ENCODE peak calls at places on chromosome 19, in nine cellular contexts. L, U, F, T, Y, P, Q, H and S are unnamed samples.

GRCh38 chr19:55070755-55071502 is 4.7 kb upstream of the EPS8L1 start:
- DNase-seq in L (peak; percentile 51), U (no peak), T (no peak), Y (no peak), F (peak; percentile 85), P (no peak), Q (no peak), H (no peak), S (no peak)

GRCh38 chr19:35350591-35350990 is 2.9 kb downstream of the FFAR1 start:
- DNase-seq in Y (no peak), P (no peak), F (no peak), L (peak; percentile 34), Q (no peak), U (no peak), T (no peak), H (no peak), S (no peak)

GRCh38 chr19:28746486-28746885 is 466.5 kb downstream of the UQCRFS1 start:
- DNase-seq in T (no peak), U (no peak), F (no peak), Q (no peak), H (no peak), P (no peak), Y (no peak), L (no peak), S (no peak)

GRCh38 chr19:4391701-4392543 is 8.4 kb downstream of the SH3GL1 start:
- DNase-seq in L (peak; percentile 44), H (no peak), P (no peak), T (peak; percentile 100), Q (no peak), Y (no peak), U (no peak), F (peak; percentile 35), S (no peak)

GRCh38 chr19:4375164-4375619 is 25.2 kb downstream of the SH3GL1 start:
- DNase-seq in P (no peak), Y (no peak), U (no peak), T (no peak), F (no peak), L (peak; percentile 80), Q (no peak), H (no peak), S (no peak)

GRCh38 chr19:50723069-50723468 is at the start of gene CLEC11A:
- DNase-seq in L (peak; percentile 38), Q (no peak), P (no peak), U (no peak), F (peak; percentile 85), H (no peak), Y (no peak), T (no peak), S (no peak)

GRCh38 chr19:18646535-18647370 is 9.9 kb downstream of the KLHL26 start:
- DNase-seq in Q (no peak), T (no peak), L (no peak), Y (no peak), F (no peak), P (no peak), U (no peak), H (no peak), S (no peak)

GRCh38 chr19:44846455-44847143 is 502 bp downstream of the NECTIN2 start:
- DNase-seq in Q (peak; percentile 85), Y (no peak), F (no peak), T (no peak), U (peak; percentile 34), H (no peak), P (no peak), L (peak; percentile 34), S (no peak)

GRCh38 chr19:42170715-42171114 is 38.5 kb upstream of the POU2F2 start:
- DNase-seq in F (no peak), U (no peak), T (no peak), P (no peak), H (no peak), L (no peak), Y (no peak), Q (no peak), S (no peak)

GRCh38 chr19:17052439-17052838 is 22.8 kb downstream of the HAUS8 start:
- DNase-seq in Y (no peak), T (no peak), L (peak; percentile 27), Q (no peak), P (no peak), F (peak; percentile 46), H (no peak), U (peak; percentile 48), S (no peak)

GRCh38 chr19:47511128-47511517 is 3.7 kb downstream of the NAPA start:
- DNase-seq in Q (no peak), T (no peak), P (no peak), U (no peak), F (no peak), L (peak; percentile 86), H (no peak), Y (no peak), S (no peak)

GRCh38 chr19:18291019-18291524 is 9.7 kb upstream of the JUND start:
- DNase-seq in H (no peak), U (no peak), T (no peak), L (no peak), F (no peak), P (no peak), Y (no peak), Q (no peak), S (no peak)

GRCh38 chr19:46753420-46754155 is 7.3 kb upstream of the STRN4 start:
- DNase-seq in H (peak; percentile 7), F (no peak), Y (peak; percentile 47), Q (peak; percentile 50), L (peak; percentile 80), P (no peak), U (peak; percentile 77), T (no peak), S (peak; percentile 66)

GRCh38 chr19:44988896-44989563 is 12.2 kb upstream of the RELB start:
- DNase-seq in U (peak; percentile 69), Y (peak; percentile 51), L (peak; percentile 67), F (peak; percentile 44), Q (no peak), P (no peak), H (no peak), T (peak; percentile 30), S (peak; percentile 61)

GRCh38 chr19:54165222-54165621 is 5.7 kb upstream of the LENG1 start:
- DNase-seq in F (no peak), Y (no peak), L (no peak), T (no peak), P (no peak), Q (no peak), H (no peak), U (no peak), S (no peak)

GRCh38 chr19:29596885-29597525 is 9.1 kb upstream of the POP4 start:
- DNase-seq in H (peak; percentile 69), Y (no peak), U (peak; percentile 28), F (peak; percentile 19), T (no peak), L (no peak), Q (no peak), P (no peak), S (no peak)

GRCh38 chr19:39126593-39127187 is 1.1 kb downstream of the PAK4 start:
- DNase-seq in Y (no peak), F (no peak), L (peak; percentile 89), H (no peak), P (no peak), U (no peak), T (no peak), Q (no peak), S (no peak)